ENCODE peak calls at places on chromosomes 11 and 22, in nine cellular contexts. F is keratinocyte, I is colonic mucosa, N is sigmoid colon, L is pancreas, W is endodermal cell, P is cardiac muscle cell, H is left ventricle myocardium inferior, K is aorta. T is an unnamed sample.

GRCh38 chr11:13105237-13105844 is 96.2 kb downstream of the RASSF10 start:
- DNase-seq in F (no peak), I (peak; percentile 68), N (no peak), L (peak; percentile 58), W (no peak), P (peak; percentile 24), H (peak; percentile 18), K (no peak), T (peak; percentile 52)

GRCh38 chr11:117090111-117090706 is 8.0 kb downstream of the SIK3 start:
- DNase-seq in F (peak; percentile 58), I (no peak), N (no peak), L (no peak), W (no peak), P (no peak), H (no peak), K (no peak), T (no peak)

GRCh38 chr11:134374171-134374570 is 37.9 kb downstream of the B3GAT1 start:
- DNase-seq in F (no peak), I (no peak), N (peak; percentile 60), L (peak; percentile 33), W (no peak), P (no peak), H (no peak), K (peak; percentile 5), T (no peak)

GRCh38 chr22:17562906-17563870 is at the start of gene SLC25A18:
- DNase-seq in F (no peak), I (no peak), N (peak; percentile 90), L (no peak), W (peak; percentile 72), P (peak; percentile 80), H (peak; percentile 71), K (no peak), T (peak; percentile 69)

GRCh38 chr11:296976-297665 is 2.2 kb downstream of the IFITM5 start:
- DNase-seq in F (no peak), I (no peak), N (peak; percentile 63), L (peak; percentile 58), W (peak; percentile 35), P (no peak), H (peak; percentile 16), K (peak; percentile 45), T (peak; percentile 55)

GRCh38 chr22:44758354-44758969 is 6.1 kb downstream of the ARHGAP8 start:
- DNase-seq in F (no peak), I (peak; percentile 30), N (no peak), L (no peak), W (no peak), P (peak; percentile 52), H (no peak), K (no peak), T (no peak)

GRCh38 chr11:88482871-88483301 is 145.3 kb upstream of the CTSC start:
- DNase-seq in F (no peak), I (no peak), N (no peak), L (no peak), W (no peak), P (no peak), H (no peak), K (no peak), T (no peak)

GRCh38 chr11:134050541-134051383 is 18.1 kb upstream of the JAM3 start:
- DNase-seq in F (no peak), I (peak; percentile 87), N (peak; percentile 88), L (peak; percentile 93), W (peak; percentile 85), P (peak; percentile 70), H (peak; percentile 71), K (peak; percentile 82), T (peak; percentile 88)

GRCh38 chr22:26169312-26170111 is at the start of gene SEZ6L:
- DNase-seq in F (no peak), I (no peak), N (no peak), L (peak; percentile 69), W (peak; percentile 79), P (no peak), H (peak; percentile 22), K (no peak), T (peak; percentile 67)

GRCh38 chr11:61697093-61697492 is 16.9 kb downstream of the DAGLA start:
- DNase-seq in F (peak; percentile 52), I (no peak), N (no peak), L (no peak), W (no peak), P (no peak), H (no peak), K (no peak), T (peak; percentile 63)

GRCh38 chr11:61693897-61694840 is 14.0 kb downstream of the DAGLA start:
- DNase-seq in F (no peak), I (peak; percentile 75), N (peak; percentile 66), L (no peak), W (no peak), P (no peak), H (peak; percentile 53), K (no peak), T (no peak)

GRCh38 chr11:61695917-61696316 is 15.7 kb downstream of the DAGLA start:
- DNase-seq in F (peak; percentile 42), I (peak; percentile 81), N (peak; percentile 92), L (peak; percentile 84), W (peak; percentile 82), P (peak; percentile 69), H (peak; percentile 79), K (peak; percentile 89), T (peak; percentile 92)

GRCh38 chr11:61696602-61697001 is 16.4 kb downstream of the DAGLA start:
- DNase-seq in F (no peak), I (no peak), N (no peak), L (no peak), W (no peak), P (peak; percentile 39), H (no peak), K (no peak), T (peak; percentile 65)

DNA sequence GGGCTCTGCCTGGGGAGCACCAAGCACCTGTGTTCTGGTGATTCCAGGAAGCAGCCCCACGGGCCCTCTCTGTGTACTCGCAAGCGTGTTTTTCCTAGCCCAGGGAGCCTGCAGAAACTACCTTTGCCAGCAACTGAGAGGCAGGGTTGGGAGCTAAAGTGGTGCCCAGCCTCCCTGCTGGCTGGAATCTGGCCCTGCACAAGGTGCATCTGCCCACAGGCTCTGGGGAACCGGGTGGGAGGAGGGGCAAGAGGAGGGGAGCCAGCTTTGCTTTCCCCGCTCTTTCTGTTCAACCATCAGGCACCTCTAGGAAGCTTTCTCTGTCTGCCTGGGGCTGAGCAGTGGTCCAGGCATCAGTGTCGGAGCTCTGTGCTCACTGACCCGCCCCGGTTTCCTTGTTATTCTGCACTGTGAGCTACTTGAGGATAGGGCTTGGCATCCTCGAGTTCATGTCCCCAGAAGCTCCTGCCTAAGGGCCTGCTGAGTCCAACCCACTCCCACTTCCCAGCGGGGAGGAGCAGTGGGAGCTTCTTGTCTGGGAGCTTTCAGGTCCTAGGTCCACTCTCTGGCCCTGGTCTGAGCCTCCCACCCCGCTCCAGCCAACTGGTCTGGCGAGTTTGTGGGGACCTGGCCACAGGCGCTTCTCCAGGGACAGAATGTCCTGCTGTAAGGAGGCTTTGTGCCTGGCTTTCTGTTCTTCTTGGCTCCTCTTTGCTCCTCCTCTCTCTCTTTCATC is 14.9 kb downstream of the DAGLA start:
- DNase-seq in F (no peak), I (no peak), N (peak; percentile 92), L (no peak), W (peak; percentile 85), P (no peak), H (peak; percentile 69), K (no peak), T (peak; percentile 92)
- H3K27ac ChIP-seq in F (no peak overlapping the region), I (peak overlapping the region; percentile 65), N (peak overlapping the region; percentile 84), L (peak overlapping the region; percentile 85), W (no peak overlapping the region), P (no peak overlapping the region), H (peak overlapping the region; percentile 92), K (no peak overlapping the region), T (peak overlapping the region; percentile 84)

DNA sequence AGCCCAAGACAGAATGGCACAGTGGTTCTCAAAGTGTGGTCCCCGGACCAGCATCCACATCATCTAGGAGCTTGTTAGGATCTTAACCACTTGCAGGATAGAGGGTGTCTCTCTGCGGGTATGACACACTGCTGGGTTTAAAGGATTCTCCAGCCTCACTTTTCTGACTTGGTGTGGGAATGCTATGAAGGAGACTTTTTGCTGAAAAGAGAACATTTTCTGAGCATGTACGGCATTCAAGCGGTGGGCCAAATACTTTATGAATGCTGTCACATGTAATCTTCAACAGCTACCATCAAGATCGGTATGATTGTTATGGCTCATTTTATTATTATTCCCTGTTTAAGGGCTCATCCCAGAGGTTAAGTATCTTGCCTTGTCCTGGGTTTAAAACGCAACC is 1.7 kb upstream of the CD82 start:
- DNase-seq in F (no peak), I (no peak), N (no peak), L (no peak), W (no peak), P (no peak), H (no peak), K (no peak), T (no peak)
- H3K27ac ChIP-seq in F (peak overlapping the region; percentile 99), I (peak overlapping the region; percentile 97), N (peak overlapping the region; percentile 97), L (peak overlapping the region; percentile 96), W (no peak overlapping the region), P (no peak overlapping the region), H (peak overlapping the region; percentile 98), K (peak overlapping the region; percentile 90), T (peak overlapping the region; percentile 83)

GRCh38 chr11:112795896-112796686 is 165.1 kb upstream of the NCAM1 start:
- DNase-seq in F (no peak), I (no peak), N (peak; percentile 73), L (no peak), W (no peak), P (no peak), H (no peak), K (peak; percentile 60), T (peak; percentile 63)
- H3K27ac ChIP-seq in F (no peak overlapping the region), I (no peak overlapping the region), N (peak overlapping the region; percentile 67), L (no peak overlapping the region), W (peak overlapping the region; percentile 83), P (peak overlapping the region; percentile 55), H (peak overlapping the region; percentile 16), K (peak overlapping the region; percentile 22), T (peak overlapping the region; percentile 25)

GRCh38 chr11:125214466-125215204 is 50.1 kb downstream of the PKNOX2 start:
- DNase-seq in F (no peak), I (no peak), N (no peak), L (no peak), W (no peak), P (peak; percentile 80), H (peak; percentile 48), K (no peak), T (peak; percentile 85)

GRCh38 chr11:125215951-125216350 is 51.4 kb downstream of the PKNOX2 start:
- DNase-seq in F (no peak), I (no peak), N (no peak), L (no peak), W (no peak), P (no peak), H (no peak), K (no peak), T (no peak)

GRCh38 chr11:125211191-125211953 is 46.8 kb downstream of the PKNOX2 start:
- DNase-seq in F (no peak), I (no peak), N (no peak), L (no peak), W (peak; percentile 79), P (no peak), H (no peak), K (no peak), T (peak; percentile 60)

GRCh38 chr11:125218336-125218735 is 53.8 kb downstream of the PKNOX2 start:
- DNase-seq in F (no peak), I (no peak), N (no peak), L (no peak), W (no peak), P (no peak), H (no peak), K (no peak), T (no peak)

DNA sequence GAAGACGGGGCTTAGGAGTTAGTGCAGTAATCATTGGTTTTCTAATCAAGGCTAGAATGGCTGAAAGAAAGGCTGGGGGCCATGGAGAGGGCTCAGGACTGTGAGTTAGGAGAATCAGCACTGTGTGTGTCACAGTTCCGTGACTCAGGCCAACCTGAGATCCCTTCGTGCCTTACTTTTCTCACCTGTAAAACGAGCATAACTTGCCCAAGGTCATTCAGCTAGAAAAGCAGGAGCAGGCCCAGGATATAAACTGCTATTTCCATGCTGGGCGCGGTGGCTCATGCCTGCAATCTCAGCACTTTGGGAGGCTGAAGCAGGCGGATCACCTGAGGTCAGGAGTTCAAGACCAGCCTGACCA is 50.6 kb downstream of the PKNOX2 start:
- DNase-seq in F (no peak), I (no peak), N (no peak), L (no peak), W (no peak), P (no peak), H (no peak), K (no peak), T (no peak)
- H3K27ac ChIP-seq in F (no peak overlapping the region), I (peak overlapping the region; percentile 36), N (peak overlapping the region; percentile 15), L (no peak overlapping the region), W (peak overlapping the region; percentile 90), P (peak overlapping the region; percentile 44), H (peak overlapping the region; percentile 74), K (no peak overlapping the region), T (peak overlapping the region; percentile 46)